ENCODE peak calls at places on chromosome 11, in eight cellular contexts. One of them, this sample, is unnamed.
A peak's percentile ranks its signal among the peaks of the same experiment; 100 is the strongest.

GRCh38 chr11:10058356-10058755 is 235.7 kb downstream of the SBF2 start:
- DNase-seq in ovary: no peak
- DNase-seq in DND-41: no peak
- DNase-seq in psoas muscle: no peak
- DNase-seq in OCI-LY7: no peak
- DNase-seq in heart left ventricle: no peak
- DNase-seq in keratinocyte: no peak
- DNase-seq in colonic mucosa: no peak
- DNase-seq in this sample: no peak

GRCh38 chr11:22387126-22387525 is 48.9 kb downstream of the SLC17A6 start:
- DNase-seq in ovary: no peak
- DNase-seq in DND-41: no peak
- DNase-seq in psoas muscle: no peak
- DNase-seq in OCI-LY7: no peak
- DNase-seq in heart left ventricle: no peak
- DNase-seq in keratinocyte: no peak
- DNase-seq in colonic mucosa: no peak
- DNase-seq in this sample: no peak

GRCh38 chr11:34585870-34586654 is 34.8 kb upstream of the EHF start:
- DNase-seq in ovary: no peak
- DNase-seq in DND-41: no peak
- DNase-seq in psoas muscle: no peak
- DNase-seq in OCI-LY7: peak; percentile 33
- DNase-seq in heart left ventricle: no peak
- DNase-seq in keratinocyte: no peak
- DNase-seq in colonic mucosa: no peak
- DNase-seq in this sample: peak; percentile 41

GRCh38 chr11:134207538-134208239 is 16.1 kb downstream of the NCAPD3 start:
- DNase-seq in ovary: no peak
- DNase-seq in DND-41: peak; percentile 70
- DNase-seq in psoas muscle: peak; percentile 58
- DNase-seq in OCI-LY7: peak; percentile 46
- DNase-seq in heart left ventricle: no peak
- DNase-seq in keratinocyte: no peak
- DNase-seq in colonic mucosa: peak; percentile 44
- DNase-seq in this sample: peak; percentile 46

GRCh38 chr11:2998073-2998850 is 6.1 kb upstream of the NAP1L4 start:
- DNase-seq in ovary: no peak
- DNase-seq in DND-41: no peak
- DNase-seq in psoas muscle: no peak
- DNase-seq in OCI-LY7: no peak
- DNase-seq in heart left ventricle: no peak
- DNase-seq in keratinocyte: no peak
- DNase-seq in colonic mucosa: peak; percentile 55
- DNase-seq in this sample: no peak

GRCh38 chr11:35204614-35205013 is 65.6 kb downstream of the CD44 start:
- DNase-seq in ovary: no peak
- DNase-seq in DND-41: no peak
- DNase-seq in psoas muscle: no peak
- DNase-seq in OCI-LY7: no peak
- DNase-seq in heart left ventricle: no peak
- DNase-seq in keratinocyte: no peak
- DNase-seq in colonic mucosa: no peak
- DNase-seq in this sample: no peak

GRCh38 chr11:120858740-120859139 is 165.2 kb upstream of the TBCEL start:
- DNase-seq in ovary: no peak
- DNase-seq in DND-41: no peak
- DNase-seq in psoas muscle: no peak
- DNase-seq in OCI-LY7: no peak
- DNase-seq in heart left ventricle: no peak
- DNase-seq in keratinocyte: no peak
- DNase-seq in colonic mucosa: no peak
- DNase-seq in this sample: no peak

GRCh38 chr11:108788565-108789199 is 123.8 kb downstream of the DDX10 start:
- DNase-seq in ovary: no peak
- DNase-seq in DND-41: no peak
- DNase-seq in psoas muscle: no peak
- DNase-seq in OCI-LY7: peak; percentile 6
- DNase-seq in heart left ventricle: no peak
- DNase-seq in keratinocyte: no peak
- DNase-seq in colonic mucosa: no peak
- DNase-seq in this sample: peak; percentile 38

GRCh38 chr11:46522682-46523281 is 71.0 kb downstream of the AMBRA1 start:
- DNase-seq in ovary: no peak
- DNase-seq in DND-41: no peak
- DNase-seq in psoas muscle: no peak
- DNase-seq in OCI-LY7: no peak
- DNase-seq in heart left ventricle: no peak
- DNase-seq in keratinocyte: no peak
- DNase-seq in colonic mucosa: no peak
- DNase-seq in this sample: no peak

GRCh38 chr11:46520971-46521745 is 72.7 kb downstream of the AMBRA1 start:
- DNase-seq in ovary: no peak
- DNase-seq in DND-41: no peak
- DNase-seq in psoas muscle: no peak
- DNase-seq in OCI-LY7: no peak
- DNase-seq in heart left ventricle: no peak
- DNase-seq in keratinocyte: no peak
- DNase-seq in colonic mucosa: no peak
- DNase-seq in this sample: no peak

GRCh38 chr11:46523290-46523689 is 70.5 kb downstream of the AMBRA1 start:
- DNase-seq in ovary: no peak
- DNase-seq in DND-41: no peak
- DNase-seq in psoas muscle: no peak
- DNase-seq in OCI-LY7: no peak
- DNase-seq in heart left ventricle: no peak
- DNase-seq in keratinocyte: no peak
- DNase-seq in colonic mucosa: no peak
- DNase-seq in this sample: no peak

GRCh38 chr11:46524201-46524600 is 69.6 kb downstream of the AMBRA1 start:
- DNase-seq in ovary: no peak
- DNase-seq in DND-41: no peak
- DNase-seq in psoas muscle: no peak
- DNase-seq in OCI-LY7: no peak
- DNase-seq in heart left ventricle: no peak
- DNase-seq in keratinocyte: no peak
- DNase-seq in colonic mucosa: peak; percentile 78
- DNase-seq in this sample: no peak

DNA sequence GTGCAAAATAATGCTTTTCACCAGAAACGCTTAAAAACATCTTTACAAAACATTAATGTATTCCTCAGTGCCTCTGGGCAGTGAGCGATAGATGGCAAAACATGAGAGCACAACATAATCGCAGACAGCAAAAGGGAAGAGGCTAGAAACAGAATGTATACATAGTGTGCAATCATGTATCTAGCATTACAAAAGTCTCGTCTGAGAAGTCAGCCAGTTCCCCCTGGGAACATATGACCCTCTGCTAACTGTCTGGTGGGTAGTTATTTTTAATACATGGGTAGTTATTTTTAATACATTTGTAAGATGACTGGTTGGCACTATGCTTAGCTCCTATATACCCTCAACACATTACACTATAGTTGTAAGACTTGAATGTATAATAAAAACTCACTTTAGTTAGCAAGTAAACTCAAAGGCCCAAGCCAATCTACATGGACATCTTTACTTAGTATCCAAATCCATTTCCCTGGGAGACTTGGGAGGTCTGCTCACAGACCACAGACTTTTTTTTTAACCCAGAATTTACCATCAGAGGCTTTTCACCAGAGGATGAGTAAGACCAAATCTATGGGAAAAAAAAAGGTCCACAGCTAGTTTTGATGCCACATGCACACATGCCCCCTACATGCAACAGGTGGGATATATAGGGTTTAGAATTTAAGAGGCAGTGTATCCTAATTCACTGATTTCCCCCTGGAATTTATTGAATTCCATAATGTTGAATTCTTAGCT is 71.7 kb downstream of the AMBRA1 start:
- DNase-seq in ovary: no peak
- DNase-seq in DND-41: no peak
- DNase-seq in psoas muscle: no peak
- DNase-seq in OCI-LY7: no peak
- DNase-seq in heart left ventricle: no peak
- DNase-seq in keratinocyte: no peak
- DNase-seq in colonic mucosa: no peak
- DNase-seq in this sample: no peak
- TF ChIP-seq CTCF in ovary: no peak
- TF ChIP-seq CTCF in DND-41: no peak
- TF ChIP-seq CTCF in psoas muscle: no peak
- TF ChIP-seq CTCF in OCI-LY7: peak; percentile 63
- TF ChIP-seq CTCF in heart left ventricle: no peak
- TF ChIP-seq CTCF in keratinocyte: no peak
- TF ChIP-seq CTCF in colonic mucosa: no peak
- TF ChIP-seq CTCF in this sample: peak; percentile 16

DNA sequence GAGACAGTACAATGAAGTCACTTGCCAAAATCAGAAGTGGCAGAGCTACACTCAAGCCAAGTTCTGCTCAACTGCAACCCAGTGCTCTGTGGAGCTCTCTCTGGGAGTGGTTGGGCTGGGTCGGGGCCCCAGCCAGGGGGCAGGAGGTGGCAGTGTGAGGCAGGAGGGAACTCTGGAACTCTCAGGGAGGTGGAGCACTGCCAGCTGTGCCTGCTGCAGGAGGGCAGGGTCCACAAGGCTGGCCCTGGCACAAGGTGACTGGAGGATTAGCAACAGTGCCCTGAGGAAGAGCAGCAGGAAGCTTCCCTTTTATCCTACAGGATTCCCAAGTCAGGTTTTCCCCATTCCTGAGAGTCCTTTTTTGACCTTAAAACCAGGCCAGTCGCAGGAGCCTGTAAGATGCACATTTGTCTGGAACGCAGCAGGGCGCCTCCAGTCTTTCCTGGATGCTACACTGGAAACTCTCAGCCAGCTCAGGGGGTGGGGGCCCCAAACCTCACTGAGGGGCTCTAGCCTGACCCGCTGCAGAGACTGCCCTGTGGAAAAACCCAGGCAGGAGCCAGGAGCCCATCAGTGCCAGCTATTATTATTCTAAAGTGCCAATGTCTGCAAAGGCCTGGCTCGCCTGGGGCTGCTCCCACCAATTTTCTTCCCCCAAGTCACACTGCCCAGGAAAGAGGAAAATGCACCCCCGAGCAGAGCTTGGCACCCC is 31.8 kb downstream of the DKK3 start:
- DNase-seq in ovary: no peak
- DNase-seq in DND-41: no peak
- DNase-seq in psoas muscle: peak; percentile 43
- DNase-seq in OCI-LY7: no peak
- DNase-seq in heart left ventricle: peak; percentile 76
- DNase-seq in keratinocyte: no peak
- DNase-seq in colonic mucosa: peak; percentile 33
- DNase-seq in this sample: no peak
- H3K4me3 ChIP-seq in ovary: no peak overlapping the region
- H3K4me3 ChIP-seq in DND-41: no peak overlapping the region
- H3K4me3 ChIP-seq in psoas muscle: no peak overlapping the region
- H3K4me3 ChIP-seq in OCI-LY7: no peak overlapping the region
- H3K4me3 ChIP-seq in heart left ventricle: no peak overlapping the region
- H3K4me3 ChIP-seq in keratinocyte: no peak overlapping the region
- H3K4me3 ChIP-seq in colonic mucosa: no peak overlapping the region
- H3K4me3 ChIP-seq in this sample: no peak overlapping the region

GRCh38 chr11:69837791-69838190 is 18.6 kb upstream of the FGF3 start:
- DNase-seq in ovary: peak; percentile 0
- DNase-seq in DND-41: no peak
- DNase-seq in psoas muscle: no peak
- DNase-seq in OCI-LY7: no peak
- DNase-seq in heart left ventricle: no peak
- DNase-seq in keratinocyte: no peak
- DNase-seq in colonic mucosa: no peak
- DNase-seq in this sample: peak; percentile 18
- TF ChIP-seq CTCF in ovary: no peak
- TF ChIP-seq CTCF in DND-41: no peak
- TF ChIP-seq CTCF in psoas muscle: no peak
- TF ChIP-seq CTCF in OCI-LY7: no peak
- TF ChIP-seq CTCF in heart left ventricle: no peak
- TF ChIP-seq CTCF in keratinocyte: no peak
- TF ChIP-seq CTCF in colonic mucosa: no peak
- TF ChIP-seq CTCF in this sample: no peak

GRCh38 chr11:12316432-12316831 is 60.9 kb upstream of the PARVA start:
- DNase-seq in ovary: no peak
- DNase-seq in DND-41: no peak
- DNase-seq in psoas muscle: no peak
- DNase-seq in OCI-LY7: no peak
- DNase-seq in heart left ventricle: no peak
- DNase-seq in keratinocyte: no peak
- DNase-seq in colonic mucosa: no peak
- DNase-seq in this sample: no peak

GRCh38 chr11:12319734-12320387 is 57.5 kb upstream of the PARVA start:
- DNase-seq in ovary: no peak
- DNase-seq in DND-41: no peak
- DNase-seq in psoas muscle: no peak
- DNase-seq in OCI-LY7: no peak
- DNase-seq in heart left ventricle: no peak
- DNase-seq in keratinocyte: no peak
- DNase-seq in colonic mucosa: no peak
- DNase-seq in this sample: no peak

GRCh38 chr11:12315024-12315423 is 62.3 kb upstream of the PARVA start:
- DNase-seq in ovary: no peak
- DNase-seq in DND-41: no peak
- DNase-seq in psoas muscle: no peak
- DNase-seq in OCI-LY7: no peak
- DNase-seq in heart left ventricle: no peak
- DNase-seq in keratinocyte: no peak
- DNase-seq in colonic mucosa: no peak
- DNase-seq in this sample: no peak

GRCh38 chr11:12321217-12321937 is 56.0 kb upstream of the PARVA start:
- DNase-seq in ovary: no peak
- DNase-seq in DND-41: peak; percentile 14
- DNase-seq in psoas muscle: no peak
- DNase-seq in OCI-LY7: no peak
- DNase-seq in heart left ventricle: no peak
- DNase-seq in keratinocyte: no peak
- DNase-seq in colonic mucosa: no peak
- DNase-seq in this sample: no peak

DNA sequence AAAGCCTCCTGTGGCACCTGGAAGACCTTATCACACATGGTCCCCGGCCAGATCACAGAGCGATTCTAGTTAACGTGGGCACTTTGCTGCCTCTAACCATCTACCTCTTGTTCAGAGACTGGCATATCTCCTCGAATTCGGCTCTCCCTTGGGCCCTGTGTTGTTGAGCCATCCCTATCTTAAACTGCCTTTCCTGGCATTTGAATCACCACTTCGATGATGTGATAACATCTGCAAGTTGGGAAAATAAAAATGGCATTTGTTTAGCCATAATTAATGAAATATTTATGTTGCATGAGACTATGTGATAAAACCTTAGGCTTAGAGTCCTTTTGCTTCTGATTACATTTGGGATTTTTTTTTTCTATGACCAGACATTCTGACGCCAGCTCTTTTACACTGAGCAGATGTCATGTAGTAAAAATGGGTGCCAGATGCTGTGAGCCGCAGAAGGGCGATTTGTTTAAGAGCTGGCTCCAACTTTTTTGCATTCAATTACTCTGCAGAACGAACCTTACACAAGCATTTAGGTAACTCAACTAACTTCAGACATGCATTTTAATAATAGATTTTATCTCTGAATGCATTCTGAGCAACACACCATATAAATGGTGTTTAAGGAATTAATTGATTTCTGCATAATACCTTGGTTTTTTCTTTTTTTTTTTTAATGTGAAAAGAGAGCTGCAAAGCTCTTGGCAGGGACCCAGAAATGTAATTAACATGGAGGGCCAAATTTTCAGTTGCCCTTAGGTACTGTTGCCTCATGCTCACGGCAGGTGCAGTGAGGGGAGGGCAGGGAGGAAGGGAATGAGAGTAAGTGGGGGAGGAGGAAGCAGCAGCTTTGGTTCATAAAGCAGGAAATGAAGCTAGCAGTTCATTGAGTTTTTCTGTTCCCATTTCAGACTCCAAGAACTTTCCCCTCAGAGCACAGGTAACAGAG is 58.3 kb upstream of the PARVA start:
- DNase-seq in ovary: no peak
- DNase-seq in DND-41: peak; percentile 61
- DNase-seq in psoas muscle: no peak
- DNase-seq in OCI-LY7: peak; percentile 2
- DNase-seq in heart left ventricle: no peak
- DNase-seq in keratinocyte: no peak
- DNase-seq in colonic mucosa: no peak
- DNase-seq in this sample: peak; percentile 15
- H3K4me3 ChIP-seq in ovary: no peak overlapping the region
- H3K4me3 ChIP-seq in DND-41: no peak overlapping the region
- H3K4me3 ChIP-seq in psoas muscle: no peak overlapping the region
- H3K4me3 ChIP-seq in OCI-LY7: no peak overlapping the region
- H3K4me3 ChIP-seq in heart left ventricle: no peak overlapping the region
- H3K4me3 ChIP-seq in keratinocyte: no peak overlapping the region
- H3K4me3 ChIP-seq in colonic mucosa: no peak overlapping the region
- H3K4me3 ChIP-seq in this sample: no peak overlapping the region